ENCODE peak calls at places on chromosome 13, in eight cellular contexts. U is esophagus squamous epithelium, N is lower lobe of right lung, E is ovary, P is A549, G is Peyer's patch, D is heart right ventricle, F is AG04450. Q is an unnamed sample.

GRCh38 chr13:42992585-42993122 is 613 bp upstream of the EPSTI1 start:
- DNase-seq in F (no peak), G (no peak), D (no peak), U (no peak), P (no peak), N (no peak), E (no peak), Q (no peak)

GRCh38 chr13:97231832-97232201 is 9.7 kb downstream of the MBNL2 start:
- DNase-seq in U (no peak), E (no peak), N (no peak), D (no peak), G (no peak), F (peak; percentile 20), P (no peak), Q (no peak)

GRCh38 chr13:114000151-114001040 is 26.5 kb upstream of the C13orf46 start:
- DNase-seq in E (no peak), P (no peak), N (peak; percentile 23), G (no peak), D (peak; percentile 2), F (no peak), U (no peak), Q (no peak)

GRCh38 chr13:34124912-34125311 is 307.0 kb downstream of the RFC3 start:
- DNase-seq in E (no peak), D (no peak), U (no peak), G (no peak), F (no peak), N (no peak), P (no peak), Q (peak; percentile 34)

GRCh38 chr13:101144808-101145419 is 271.4 kb downstream of the NALCN start:
- DNase-seq in F (peak; percentile 29), U (no peak), E (no peak), N (no peak), D (no peak), G (no peak), P (no peak), Q (peak; percentile 40)

GRCh38 chr13:60155978-60156377 is 7.8 kb downstream of the DIAPH3 start:
- DNase-seq in N (no peak), D (no peak), E (no peak), P (no peak), U (no peak), G (no peak), F (no peak), Q (no peak)

GRCh38 chr13:102197193-102197592 is 204.7 kb downstream of the FGF14 start:
- DNase-seq in P (no peak), U (no peak), D (no peak), G (no peak), E (no peak), F (no peak), N (no peak), Q (no peak)

GRCh38 chr13:59532405-59532804 is 631.3 kb downstream of the DIAPH3 start:
- DNase-seq in F (no peak), G (no peak), U (no peak), D (no peak), P (no peak), E (no peak), N (no peak), Q (no peak)

GRCh38 chr13:56735537-56735942 is 405.2 kb upstream of the PRR20A start:
- DNase-seq in E (no peak), P (no peak), G (no peak), N (no peak), U (no peak), F (no peak), D (no peak), Q (no peak)

GRCh38 chr13:111241006-111241755 is 79.3 kb upstream of the TEX29 start:
- DNase-seq in E (no peak), D (no peak), G (no peak), F (no peak), P (no peak), U (no peak), N (no peak), Q (no peak)

GRCh38 chr13:33349314-33349995 is 63.9 kb upstream of the STARD13 start:
- DNase-seq in P (no peak), G (no peak), E (peak; percentile 10), U (no peak), D (no peak), N (no peak), F (no peak), Q (no peak)

GRCh38 chr13:46831588-46832194 is 34.7 kb upstream of the ESD start:
- DNase-seq in G (no peak), P (peak; percentile 5), U (no peak), F (peak; percentile 15), D (no peak), N (no peak), E (no peak), Q (peak; percentile 27)

GRCh38 chr13:107466326-107466725 is 749.0 kb downstream of the LIG4 start:
- DNase-seq in E (no peak), U (no peak), F (no peak), G (no peak), P (no peak), N (no peak), D (no peak), Q (no peak)

GRCh38 chr13:46332772-46333171 is 54.3 kb downstream of the RUBCNL start:
- DNase-seq in P (no peak), D (no peak), F (no peak), E (no peak), U (no peak), N (no peak), G (no peak), Q (no peak)

GRCh38 chr13:28568286-28568685 is 73.4 kb upstream of the FLT1 start:
- DNase-seq in P (no peak), D (peak; percentile 77), N (peak; percentile 67), G (no peak), E (no peak), F (peak; percentile 23), U (no peak), Q (peak; percentile 48)

GRCh38 chr13:45473627-45474026 is 8.9 kb downstream of the COG3 start:
- DNase-seq in U (no peak), G (no peak), N (no peak), P (no peak), F (no peak), D (no peak), E (no peak), Q (peak; percentile 31)

GRCh38 chr13:108981407-108981806 is 352.0 kb downstream of the MYO16 start:
- DNase-seq in P (no peak), G (no peak), F (no peak), U (no peak), E (no peak), N (no peak), D (no peak), Q (no peak)

GRCh38 chr13:32642858-32643257 is 56.6 kb downstream of the PDS5B start:
- DNase-seq in P (no peak), E (no peak), U (no peak), F (no peak), N (no peak), G (no peak), D (no peak), Q (no peak)

GRCh38 chr13:109331898-109332297 is 454.5 kb downstream of the IRS2 start:
- DNase-seq in G (no peak), E (no peak), F (no peak), D (no peak), N (no peak), U (no peak), P (no peak), Q (peak; percentile 20)

GRCh38 chr13:86383151-86383550 is 583.9 kb upstream of the SLITRK6 start:
- DNase-seq in F (no peak), P (no peak), N (no peak), E (no peak), D (no peak), U (no peak), G (no peak), Q (no peak)

GRCh38 chr13:48403151-48403631 is 9.7 kb downstream of the LPAR6 start:
- DNase-seq in F (no peak), G (no peak), N (no peak), D (no peak), E (no peak), U (no peak), P (no peak), Q (peak; percentile 46)

GRCh38 chr13:79501538-79502232 is 20.7 kb downstream of the NDFIP2 start:
- DNase-seq in U (no peak), D (no peak), N (no peak), F (no peak), E (no peak), G (no peak), P (no peak), Q (no peak)

DNA sequence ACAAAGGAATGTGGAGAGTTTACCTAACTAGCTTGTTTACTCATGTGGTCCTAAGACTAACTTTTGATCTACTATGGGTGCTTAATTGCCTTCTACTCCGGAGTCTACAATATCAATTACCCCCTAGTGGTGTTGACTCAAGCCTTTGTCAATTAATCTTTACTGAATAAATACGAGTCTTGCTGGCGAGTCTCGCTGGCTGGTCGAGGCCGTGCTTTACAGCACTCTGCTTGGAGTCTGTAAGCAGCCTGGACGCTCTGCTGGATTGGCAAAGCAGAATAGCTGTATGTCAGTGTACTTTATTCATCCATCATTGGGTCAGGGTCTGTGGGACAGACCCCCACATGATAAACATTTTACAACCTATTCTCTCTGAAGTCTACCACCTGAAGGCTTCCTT is 9.9 kb upstream of the SPART start:
- DNase-seq in U (no peak), P (no peak), G (no peak), F (no peak), N (no peak), D (no peak), E (no peak), Q (no peak)
- H3K27ac ChIP-seq in U (no peak overlapping the region), P (no peak overlapping the region), G (no peak overlapping the region), F (no peak overlapping the region), N (no peak overlapping the region), D (no peak overlapping the region), E (no peak overlapping the region), Q (no peak overlapping the region)

DNA sequence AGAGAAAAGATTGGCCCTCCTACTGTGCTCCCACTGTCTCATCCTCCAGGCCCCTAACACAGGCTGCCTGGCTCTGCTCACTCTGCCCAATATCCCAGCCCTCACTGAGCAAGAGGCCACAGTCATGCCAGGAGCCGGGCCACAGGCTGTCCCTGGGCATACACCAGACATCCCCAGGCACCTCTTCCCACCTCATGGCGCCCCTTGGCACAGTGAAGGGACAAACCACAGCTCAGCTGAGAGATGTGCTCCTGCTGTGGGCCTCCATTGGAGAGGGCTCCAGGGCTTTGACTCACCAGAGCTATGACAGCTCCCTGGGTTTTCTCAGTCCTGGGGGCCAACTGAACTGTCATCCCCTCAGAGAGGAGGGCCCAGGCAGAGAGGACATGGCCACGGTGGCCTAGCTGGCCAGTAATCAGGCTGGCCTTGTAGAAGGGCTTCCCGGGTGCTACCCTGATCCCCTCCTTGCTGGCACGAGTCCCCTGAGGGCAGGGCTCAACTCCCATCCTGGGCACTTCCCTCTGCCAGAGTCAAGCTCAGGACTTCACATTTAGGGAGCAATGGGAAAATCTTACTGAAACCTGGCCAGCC is 220.9 kb downstream of the TUBA3C start:
- DNase-seq in N (no peak), F (no peak), D (no peak), U (no peak), G (no peak), P (no peak), E (no peak), Q (no peak)
- H3K9me3 ChIP-seq in N (peaks cover 12% of the 10 kb centered on the region), F (peaks cover 89% of the 10 kb centered on the region), D (no peaks in the 10 kb centered on the region), U (peaks cover 22% of the 10 kb centered on the region), G (no peaks in the 10 kb centered on the region), P (no peaks in the 10 kb centered on the region), E (no peaks in the 10 kb centered on the region), Q (peaks cover 9% of the 10 kb centered on the region)

GRCh38 chr13:74173822-74174221 is 39.6 kb upstream of the KLF12 start:
- DNase-seq in D (no peak), G (no peak), P (no peak), E (no peak), F (no peak), U (no peak), N (no peak), Q (no peak)
- H3K27ac ChIP-seq in D (no peak overlapping the region), G (no peak overlapping the region), P (no peak overlapping the region), E (no peak overlapping the region), F (no peak overlapping the region), U (no peak overlapping the region), N (no peak overlapping the region), Q (no peak overlapping the region)

GRCh38 chr13:83816081-83816480 is 66.2 kb downstream of the SLITRK1 start:
- DNase-seq in G (no peak), D (no peak), F (no peak), N (no peak), E (no peak), U (no peak), P (no peak), Q (no peak)
- H3K9me3 ChIP-seq in G (no peaks in the 10 kb centered on the region), D (no peaks in the 10 kb centered on the region), F (no peaks in the 10 kb centered on the region), N (no peaks in the 10 kb centered on the region), E (no peaks in the 10 kb centered on the region), U (no peaks in the 10 kb centered on the region), P (no peaks in the 10 kb centered on the region), Q (no peaks in the 10 kb centered on the region)

Q was measured in small intestine.